ENCODE peak calls at places on chromosomes 5 and 9, in five cellular contexts. One of them, this sample, is unnamed.

GRCh38 chr9:87725356-87725899 is 491 bp upstream of the CTSL start:
- DNase-seq in EH: peak
- DNase-seq in MV-4-11: no peak
- DNase-seq in activated effector memory CD4-positive, alpha-beta T cell treated with anti-CD3 and anti-CD28 coated beads, Interleukin-2, amount 50 U/mL, for 16 hours: no peak
- DNase-seq in activated gamma-delta T cell treated with anti-CD3 and anti-CD28 coated beads, Interleukin-2, amount 50 U/mL, for 16 hours: no peak
- DNase-seq in this sample: peak

GRCh38 chr5:139394123-139394653 is 716 bp downstream of the PROB1 start:
- DNase-seq in EH: peak
- DNase-seq in MV-4-11: no peak
- DNase-seq in activated effector memory CD4-positive, alpha-beta T cell treated with anti-CD3 and anti-CD28 coated beads, Interleukin-2, amount 50 U/mL, for 16 hours: no peak
- DNase-seq in activated gamma-delta T cell treated with anti-CD3 and anti-CD28 coated beads, Interleukin-2, amount 50 U/mL, for 16 hours: peak
- DNase-seq in this sample: no peak

GRCh38 chr9:28121353-28121752 is 548.1 kb upstream of the C9orf72 start:
- DNase-seq in EH: no peak
- DNase-seq in MV-4-11: no peak
- DNase-seq in activated effector memory CD4-positive, alpha-beta T cell treated with anti-CD3 and anti-CD28 coated beads, Interleukin-2, amount 50 U/mL, for 16 hours: no peak
- DNase-seq in activated gamma-delta T cell treated with anti-CD3 and anti-CD28 coated beads, Interleukin-2, amount 50 U/mL, for 16 hours: no peak
- DNase-seq in this sample: no peak

GRCh38 chr5:151757233-151758140 is 944 bp downstream of the ATOX1 start:
- DNase-seq in EH: no peak
- DNase-seq in MV-4-11: no peak
- DNase-seq in activated effector memory CD4-positive, alpha-beta T cell treated with anti-CD3 and anti-CD28 coated beads, Interleukin-2, amount 50 U/mL, for 16 hours: peak
- DNase-seq in activated gamma-delta T cell treated with anti-CD3 and anti-CD28 coated beads, Interleukin-2, amount 50 U/mL, for 16 hours: peak
- DNase-seq in this sample: peak

GRCh38 chr9:37471942-37472679 is 6.9 kb upstream of the ZBTB5 start:
- DNase-seq in EH: peak
- DNase-seq in MV-4-11: no peak
- DNase-seq in activated effector memory CD4-positive, alpha-beta T cell treated with anti-CD3 and anti-CD28 coated beads, Interleukin-2, amount 50 U/mL, for 16 hours: no peak
- DNase-seq in activated gamma-delta T cell treated with anti-CD3 and anti-CD28 coated beads, Interleukin-2, amount 50 U/mL, for 16 hours: no peak
- DNase-seq in this sample: no peak

GRCh38 chr9:128720841-128721486 is 3.0 kb downstream of the ZDHHC12 start:
- DNase-seq in EH: no peak
- DNase-seq in MV-4-11: no peak
- DNase-seq in activated effector memory CD4-positive, alpha-beta T cell treated with anti-CD3 and anti-CD28 coated beads, Interleukin-2, amount 50 U/mL, for 16 hours: no peak
- DNase-seq in activated gamma-delta T cell treated with anti-CD3 and anti-CD28 coated beads, Interleukin-2, amount 50 U/mL, for 16 hours: no peak
- DNase-seq in this sample: no peak

GRCh38 chr5:146667633-146668032 is 151.6 kb upstream of the GPR151 start:
- DNase-seq in EH: peak
- DNase-seq in MV-4-11: no peak
- DNase-seq in activated effector memory CD4-positive, alpha-beta T cell treated with anti-CD3 and anti-CD28 coated beads, Interleukin-2, amount 50 U/mL, for 16 hours: no peak
- DNase-seq in activated gamma-delta T cell treated with anti-CD3 and anti-CD28 coated beads, Interleukin-2, amount 50 U/mL, for 16 hours: no peak
- DNase-seq in this sample: no peak

GRCh38 chr9:91886433-91887031 is 63.5 kb downstream of the ROR2 start:
- DNase-seq in EH: no peak
- DNase-seq in MV-4-11: no peak
- DNase-seq in activated effector memory CD4-positive, alpha-beta T cell treated with anti-CD3 and anti-CD28 coated beads, Interleukin-2, amount 50 U/mL, for 16 hours: no peak
- DNase-seq in activated gamma-delta T cell treated with anti-CD3 and anti-CD28 coated beads, Interleukin-2, amount 50 U/mL, for 16 hours: no peak
- DNase-seq in this sample: no peak

GRCh38 chr5:89200899-89201298 is 317.9 kb upstream of the MEF2C start:
- DNase-seq in EH: no peak
- DNase-seq in MV-4-11: no peak
- DNase-seq in activated effector memory CD4-positive, alpha-beta T cell treated with anti-CD3 and anti-CD28 coated beads, Interleukin-2, amount 50 U/mL, for 16 hours: no peak
- DNase-seq in activated gamma-delta T cell treated with anti-CD3 and anti-CD28 coated beads, Interleukin-2, amount 50 U/mL, for 16 hours: no peak
- DNase-seq in this sample: no peak